ENCODE peak calls at places on chromosomes 3 and 15, in nine cellular contexts. D, Z, K, V, S, M, H, Y and F are unnamed samples.
A peak's percentile ranks its signal among the peaks of the same experiment; 100 is the strongest.

GRCh38 chr15:43776718-43777292 is at the start of gene ELL3:
- DNase-seq in D (peak; percentile 66), K (no peak), Z (peak; percentile 90), Y (peak; percentile 68), M (peak; percentile 78), V (peak; percentile 59), S (peak; percentile 64), H (peak; percentile 64), F (peak; percentile 79)

GRCh38 chr3:42367903-42368302 is 42.5 kb downstream of the LYZL4 start:
- DNase-seq in K (no peak), H (no peak), M (peak; percentile 38), D (no peak), V (no peak), Y (no peak), S (no peak), Z (no peak), F (no peak)

GRCh38 chr15:31503256-31503655 is 176.6 kb downstream of the KLF13 start:
- DNase-seq in Y (no peak), K (no peak), V (no peak), Z (no peak), S (no peak), M (no peak), H (no peak), D (no peak), F (no peak)

GRCh38 chr3:27730774-27731659 is 8.9 kb upstream of the EOMES start:
- DNase-seq in H (no peak), D (no peak), Y (no peak), Z (no peak), S (no peak), K (no peak), V (no peak), M (peak; percentile 41), F (no peak)

GRCh38 chr3:163939926-163940325 is 1138.4 kb downstream of the SI start:
- DNase-seq in Z (no peak), K (peak; percentile 83), D (no peak), V (no peak), S (no peak), M (peak; percentile 20), H (no peak), Y (no peak), F (no peak)

GRCh38 chr3:66029443-66029842 is 9.3 kb downstream of the MAGI1 start:
- DNase-seq in D (peak; percentile 18), K (peak; percentile 3), Y (no peak), Z (no peak), S (no peak), V (peak; percentile 36), M (no peak), H (no peak), F (no peak)

GRCh38 chr3:125589743-125590142 is 5.6 kb downstream of the OSBPL11 start:
- DNase-seq in M (no peak), S (no peak), D (no peak), Y (no peak), Z (no peak), V (no peak), K (no peak), H (peak; percentile 39), F (no peak)

GRCh38 chr3:47856669-47857068 is 53.7 kb downstream of the DHX30 start:
- DNase-seq in M (no peak), Z (no peak), K (no peak), Y (no peak), V (no peak), D (no peak), H (no peak), S (no peak), F (no peak)

GRCh38 chr3:48535578-48535977 is 21.0 kb downstream of the PFKFB4 start:
- DNase-seq in Y (no peak), H (no peak), Z (no peak), D (no peak), K (no peak), M (no peak), S (no peak), V (no peak), F (no peak)

GRCh38 chr3:130849111-130849552 is 44.8 kb upstream of the ATP2C1 start:
- DNase-seq in V (no peak), K (no peak), M (no peak), S (peak; percentile 73), Z (no peak), H (no peak), Y (no peak), D (no peak), F (no peak)

GRCh38 chr3:30180305-30181275 is 425.8 kb upstream of the TGFBR2 start:
- DNase-seq in D (no peak), K (no peak), S (no peak), Z (peak; percentile 41), H (no peak), M (no peak), V (no peak), Y (peak; percentile 42), F (no peak)

GRCh38 chr15:27336676-27337075 is 365.7 kb downstream of the GABRG3 start:
- DNase-seq in M (no peak), Y (no peak), V (no peak), H (no peak), K (peak; percentile 52), D (no peak), S (no peak), Z (no peak), F (no peak)